ENCODE peak calls at places on chromosome 20, in five cellular contexts. U is GM23338, M is pancreas, A is HAP-1, G is PC-9. V is an unnamed sample.
A peak's percentile ranks its signal among the peaks of the same experiment; 100 is the strongest.

GRCh38 chr20:2692036-2692885 is at the start of gene EBF4:
- DNase-seq in U (peak; percentile 51), G (peak; percentile 27), A (peak; percentile 81), M (peak; percentile 49), V (peak; percentile 37)

GRCh38 chr20:20824924-20825584 is 112.6 kb upstream of the RALGAPA2 start:
- DNase-seq in U (peak; percentile 89), M (peak; percentile 37), G (peak; percentile 42), A (peak; percentile 80), V (peak; percentile 67)

GRCh38 chr20:57243480-57244220 is 22.8 kb downstream of the BMP7 start:
- DNase-seq in A (no peak), M (no peak), G (no peak), U (no peak), V (no peak)

GRCh38 chr20:38748863-38749153 is 548 bp downstream of the ACTR5 start:
- DNase-seq in A (peak; percentile 52), G (no peak), M (no peak), U (no peak), V (no peak)

GRCh38 chr20:61801857-61802442 is 263.7 kb downstream of the TAF4 start:
- DNase-seq in U (no peak), A (no peak), M (no peak), G (no peak), V (no peak)

GRCh38 chr20:54234991-54235390 is 27.1 kb downstream of the PFDN4 start:
- DNase-seq in M (no peak), A (no peak), U (no peak), G (no peak), V (no peak)

GRCh38 chr20:2814587-2815051 is at the start of gene C20orf141:
- DNase-seq in U (no peak), A (peak; percentile 34), G (peak; percentile 89), M (no peak), V (no peak)

GRCh38 chr20:57788936-57789613 is 79.3 kb upstream of the PMEPA1 start:
- DNase-seq in A (no peak), U (no peak), G (no peak), M (no peak), V (peak; percentile 68)

GRCh38 chr20:12916699-12917098 is 92.1 kb upstream of the SPTLC3 start:
- DNase-seq in M (no peak), G (no peak), A (no peak), U (no peak), V (no peak)

GRCh38 chr20:60694763-60695162 is 557.3 kb upstream of the CDH4 start:
- DNase-seq in A (no peak), G (no peak), U (no peak), M (no peak), V (no peak)

GRCh38 chr20:44211177-44212039 is 837 bp upstream of the OSER1 start:
- DNase-seq in U (no peak), A (no peak), M (peak; percentile 23), G (peak; percentile 28), V (no peak)

GRCh38 chr20:60787264-60787663 is 464.8 kb upstream of the CDH4 start:
- DNase-seq in M (no peak), U (no peak), G (no peak), A (no peak), V (no peak)

GRCh38 chr20:53738945-53739798 is 145.5 kb upstream of the ZNF217 start:
- DNase-seq in G (no peak), U (no peak), M (no peak), A (no peak), V (no peak)

GRCh38 chr20:25052255-25053206 is 5.4 kb downstream of the ACSS1 start:
- DNase-seq in U (no peak), A (no peak), M (no peak), G (no peak), V (peak; percentile 42)

GRCh38 chr20:23362392-23363256 is 642 bp downstream of the GZF1 start:
- DNase-seq in M (peak; percentile 32), U (peak; percentile 68), G (no peak), A (peak; percentile 34), V (peak; percentile 66)

GRCh38 chr20:6746901-6747609 is 20.4 kb upstream of the BMP2 start:
- DNase-seq in G (no peak), U (peak; percentile 33), M (no peak), A (peak; percentile 12), V (no peak)

GRCh38 chr20:13243826-13244376 is 22.8 kb downstream of the ISM1 start:
- DNase-seq in A (no peak), G (no peak), M (no peak), U (no peak), V (no peak)

GRCh38 chr20:36852187-36852586 is 23.8 kb upstream of the TLDC2 start:
- DNase-seq in M (no peak), A (no peak), G (no peak), U (no peak), V (no peak)

GRCh38 chr20:12217382-12217781 is 299.7 kb downstream of the BTBD3 start:
- DNase-seq in M (no peak), G (no peak), U (peak; percentile 36), A (no peak), V (no peak)

GRCh38 chr20:8154636-8155035 is 22.6 kb downstream of the PLCB1 start:
- DNase-seq in G (no peak), U (no peak), M (no peak), A (no peak), V (no peak)
- H3K4me1 ChIP-seq in G (no peaks in the 10 kb centered on the region), U (no peaks in the 10 kb centered on the region), M (peaks cover 20% of the 10 kb centered on the region), A (peaks cover 11% of the 10 kb centered on the region), V (no peaks in the 10 kb centered on the region)

DNA sequence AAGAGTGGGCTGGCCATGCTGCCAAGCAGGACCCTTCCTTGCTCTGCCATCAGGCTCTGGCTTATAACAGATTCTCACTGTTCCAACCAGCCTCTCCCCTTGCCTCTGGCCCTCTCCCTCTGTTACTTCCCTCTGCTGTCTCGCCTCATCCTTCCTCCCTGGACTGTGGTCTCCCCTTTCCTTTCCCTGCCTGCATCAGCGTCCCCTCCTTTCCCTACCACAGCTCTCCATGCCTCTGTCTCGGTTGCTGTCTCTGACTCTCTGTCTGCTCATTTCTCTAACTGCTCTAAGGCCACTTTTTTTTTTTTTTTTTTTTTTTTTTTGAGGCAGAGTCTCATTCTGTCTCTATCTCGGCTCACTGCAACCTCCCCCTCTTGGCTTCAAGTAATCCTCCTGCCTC is 173.4 kb downstream of the PTPRT start:
- DNase-seq in G (no peak), M (no peak), A (no peak), U (no peak), V (no peak)
- H3K4me1 ChIP-seq in G (no peaks in the 10 kb centered on the region), M (no peaks in the 10 kb centered on the region), A (no peaks in the 10 kb centered on the region), U (no peaks in the 10 kb centered on the region), V (no peaks in the 10 kb centered on the region)

GRCh38 chr20:5650191-5650691 is 100.0 kb upstream of the SHLD1 start:
- DNase-seq in A (no peak), M (no peak), G (no peak), U (no peak), V (no peak)

GRCh38 chr20:5654557-5654956 is 95.6 kb upstream of the SHLD1 start:
- DNase-seq in U (no peak), G (no peak), M (no peak), A (no peak), V (no peak)

GRCh38 chr20:5657190-5657872 is 92.9 kb upstream of the SHLD1 start:
- DNase-seq in M (no peak), A (no peak), U (no peak), G (peak; percentile 78), V (no peak)

GRCh38 chr20:5656136-5656535 is 94.1 kb upstream of the SHLD1 start:
- DNase-seq in A (no peak), G (no peak), M (no peak), U (no peak), V (no peak)

GRCh38 chr20:5652626-5653573 is 97.3 kb upstream of the SHLD1 start:
- DNase-seq in M (no peak), G (peak; percentile 60), A (no peak), U (no peak), V (no peak)
- H3K4me1 ChIP-seq in M (no peaks in the 10 kb centered on the region), G (peaks cover 76% of the 10 kb centered on the region), A (peaks cover 2% of the 10 kb centered on the region), U (peaks cover 5% of the 10 kb centered on the region), V (peaks cover 12% of the 10 kb centered on the region)

GRCh38 chr20:49986049-49986448 is 3.3 kb downstream of the SNAI1 start:
- DNase-seq in G (no peak), U (no peak), M (no peak), A (no peak), V (no peak)

GRCh38 chr20:49985617-49986016 is 2.8 kb downstream of the SNAI1 start:
- DNase-seq in M (no peak), A (no peak), U (no peak), G (no peak), V (no peak)

GRCh38 chr20:49987868-49988690 is 5.3 kb downstream of the SNAI1 start:
- DNase-seq in G (peak; percentile 39), U (no peak), A (no peak), M (no peak), V (no peak)

GRCh38 chr20:49985157-49985556 is 2.4 kb downstream of the SNAI1 start:
- DNase-seq in M (no peak), A (no peak), U (no peak), G (no peak), V (no peak)

DNA sequence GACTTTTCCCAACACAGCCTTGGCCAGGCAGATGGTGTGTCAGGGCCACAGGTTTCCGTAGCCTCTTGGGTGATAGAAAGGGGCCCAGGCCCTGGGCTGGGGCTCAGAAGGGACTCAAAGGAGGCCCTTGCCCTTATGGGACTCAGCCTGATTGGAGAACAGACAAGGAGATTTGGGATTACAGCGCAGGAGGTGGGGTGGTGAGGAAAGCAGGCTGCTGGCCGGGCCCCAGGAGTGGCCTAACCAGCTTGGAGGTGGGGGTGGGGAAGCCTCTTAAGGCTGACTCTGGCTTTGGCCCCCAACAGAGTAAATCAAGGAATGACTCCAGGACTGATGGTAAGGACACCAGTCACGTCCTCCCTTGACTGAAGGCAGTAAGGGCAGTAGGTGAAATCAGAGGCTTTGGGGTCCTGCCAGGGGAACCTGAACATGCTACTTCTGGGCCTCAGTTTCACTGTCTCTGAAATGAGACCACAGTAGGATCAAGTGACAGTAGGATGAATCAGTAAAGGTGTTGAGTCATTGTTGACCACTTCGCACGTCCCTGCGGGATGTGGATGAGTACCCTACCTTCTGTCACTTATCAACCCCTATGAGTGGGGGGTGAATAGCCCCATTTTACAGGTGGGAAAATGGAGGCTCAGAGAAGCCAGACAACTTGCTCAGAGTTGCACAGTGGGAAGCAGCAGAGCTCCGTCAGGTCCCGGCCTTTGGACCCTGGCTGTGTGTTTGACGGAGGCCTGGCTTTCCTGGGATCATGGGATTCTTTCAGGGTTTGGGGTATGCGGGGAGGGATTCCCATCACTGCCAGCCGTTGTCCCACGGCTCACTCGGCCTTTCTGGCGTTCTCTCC is 4.5 kb downstream of the SNAI1 start:
- DNase-seq in G (no peak), A (no peak), U (no peak), M (no peak), V (no peak)
- H3K4me1 ChIP-seq in G (peaks cover 9% of the 10 kb centered on the region), A (peaks cover 9% of the 10 kb centered on the region), U (peaks cover 73% of the 10 kb centered on the region), M (peaks cover 2% of the 10 kb centered on the region), V (peaks cover 28% of the 10 kb centered on the region)

DNA sequence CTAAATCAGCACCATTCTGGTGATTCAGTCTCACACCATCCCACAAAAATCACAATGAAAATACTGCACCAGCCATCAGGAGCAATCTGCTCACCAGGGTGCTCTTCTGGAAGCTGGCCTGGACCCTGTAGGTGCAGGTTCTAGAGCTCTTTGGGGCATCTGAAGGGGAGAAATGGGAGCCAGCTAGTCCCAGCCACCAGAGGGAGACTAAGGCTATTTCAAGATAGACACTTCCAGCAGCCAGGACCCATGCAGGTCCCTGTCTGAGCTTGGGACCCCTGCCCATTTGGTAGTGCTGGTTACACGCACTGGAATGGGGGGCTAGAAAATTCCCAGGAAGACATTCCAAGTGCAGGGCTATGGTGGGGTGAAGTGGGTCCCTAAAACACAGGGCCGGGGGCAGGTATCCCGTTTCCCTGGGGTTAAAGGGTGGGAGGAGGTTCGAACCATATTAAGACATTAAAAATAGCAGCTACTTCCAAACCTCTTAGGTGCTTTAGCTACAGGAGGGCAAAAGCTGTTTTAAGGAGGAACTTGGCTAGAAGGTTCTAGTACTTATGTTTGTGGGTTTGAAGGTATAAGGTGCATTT is 156.5 kb downstream of the NFATC2 start:
- DNase-seq in U (peak; percentile 76), A (peak; percentile 28), G (peak; percentile 16), M (no peak), V (no peak)
- H3K4me1 ChIP-seq in U (peaks cover 43% of the 10 kb centered on the region), A (no peaks in the 10 kb centered on the region), G (peaks cover 21% of the 10 kb centered on the region), M (peaks cover 45% of the 10 kb centered on the region), V (peaks cover 16% of the 10 kb centered on the region)

GRCh38 chr20:856361-856775 is 22.9 kb downstream of the FAM110A start:
- DNase-seq in G (peak; percentile 99), U (no peak), A (no peak), M (no peak), V (no peak)
- H3K4me1 ChIP-seq in G (peaks cover 24% of the 10 kb centered on the region), U (no peaks in the 10 kb centered on the region), A (no peaks in the 10 kb centered on the region), M (no peaks in the 10 kb centered on the region), V (peaks cover 11% of the 10 kb centered on the region)

V was measured in left lung.